ENCODE peak calls at places on chromosomes 5 and 9, in five cellular contexts. B, C, H, K and Y are unnamed samples.

GRCh38 chr5:2738156-2738699 is 13.2 kb downstream of the IRX2 start:
- DNase-seq in B (no peak), C (no peak), H (peak), K (no peak), Y (no peak)

GRCh38 chr5:53418409-53418808 is 62.0 kb upstream of the FST start:
- DNase-seq in B (no peak), C (no peak), H (no peak), K (no peak), Y (no peak)

GRCh38 chr9:23736293-23736692 is 89.7 kb downstream of the ELAVL2 start:
- DNase-seq in B (no peak), C (no peak), H (no peak), K (no peak), Y (no peak)

GRCh38 chr5:103441523-103441922 is 121.1 kb downstream of the NUDT12 start:
- DNase-seq in B (no peak), C (no peak), H (no peak), K (no peak), Y (no peak)

GRCh38 chr5:321233-321725 is at the start of gene AHRR:
- DNase-seq in B (peak), C (no peak), H (peak), K (no peak), Y (peak)

GRCh38 chr5:140794594-140795258 is at the start of gene PCDHA2:
- DNase-seq in B (no peak), C (no peak), H (peak), K (no peak), Y (no peak)

GRCh38 chr5:168423971-168424370 is 62.3 kb upstream of the RARS1 start:
- DNase-seq in B (no peak), C (no peak), H (no peak), K (no peak), Y (no peak)

GRCh38 chr9:89048611-89049010 is 57.3 kb downstream of the S1PR3 start:
- DNase-seq in B (no peak), C (no peak), H (no peak), K (no peak), Y (no peak)

GRCh38 chr5:27845248-27845647 is 806.9 kb upstream of the CDH9 start:
- DNase-seq in B (no peak), C (no peak), H (no peak), K (no peak), Y (no peak)

GRCh38 chr9:16675131-16675530 is 195.3 kb downstream of the BNC2 start:
- DNase-seq in B (no peak), C (no peak), H (no peak), K (no peak), Y (no peak)

GRCh38 chr9:113152699-113153098 is 1.9 kb downstream of the SLC31A2 start:
- DNase-seq in B (no peak), C (no peak), H (no peak), K (no peak), Y (no peak)

DNA sequence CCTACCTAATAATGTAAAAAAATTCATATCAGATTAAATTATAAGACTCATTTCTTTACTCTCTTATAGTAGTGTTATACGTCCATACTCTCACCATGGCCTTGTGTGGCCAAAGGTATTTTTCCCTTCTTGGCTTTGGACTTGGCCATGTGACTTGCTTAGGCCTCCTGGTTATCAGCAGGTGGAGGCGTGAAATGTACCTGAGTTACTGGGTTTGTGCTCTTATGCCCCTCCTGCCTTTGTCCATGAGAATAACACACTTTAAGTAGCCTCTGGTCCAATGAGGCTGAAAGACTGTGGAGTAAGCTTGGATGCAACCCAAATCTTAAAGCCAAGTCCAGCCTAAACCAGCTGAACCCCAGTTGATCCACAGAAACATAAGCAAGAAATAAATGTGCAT is 68.7 kb downstream of the RETREG1 start:
- DNase-seq in B (no peak), C (no peak), H (no peak), K (no peak), Y (no peak)
- TF ChIP-seq CTCF in B (no peak), C (no peak), H (no peak), K (no peak), Y (no peak)

GRCh38 chr9:123645126-123645525 is 284.8 kb downstream of the DENND1A start:
- DNase-seq in B (no peak), C (no peak), H (no peak), K (no peak), Y (no peak)

GRCh38 chr9:123640792-123641222 is 284.8 kb downstream of the CRB2 start:
- DNase-seq in B (no peak), C (no peak), H (no peak), K (no peak), Y (no peak)

GRCh38 chr9:123643518-123643917 is 286.4 kb downstream of the DENND1A start:
- DNase-seq in B (no peak), C (no peak), H (no peak), K (no peak), Y (no peak)

GRCh38 chr9:123639743-123640142 is 283.7 kb downstream of the CRB2 start:
- DNase-seq in B (no peak), C (no peak), H (no peak), K (no peak), Y (no peak)

DNA sequence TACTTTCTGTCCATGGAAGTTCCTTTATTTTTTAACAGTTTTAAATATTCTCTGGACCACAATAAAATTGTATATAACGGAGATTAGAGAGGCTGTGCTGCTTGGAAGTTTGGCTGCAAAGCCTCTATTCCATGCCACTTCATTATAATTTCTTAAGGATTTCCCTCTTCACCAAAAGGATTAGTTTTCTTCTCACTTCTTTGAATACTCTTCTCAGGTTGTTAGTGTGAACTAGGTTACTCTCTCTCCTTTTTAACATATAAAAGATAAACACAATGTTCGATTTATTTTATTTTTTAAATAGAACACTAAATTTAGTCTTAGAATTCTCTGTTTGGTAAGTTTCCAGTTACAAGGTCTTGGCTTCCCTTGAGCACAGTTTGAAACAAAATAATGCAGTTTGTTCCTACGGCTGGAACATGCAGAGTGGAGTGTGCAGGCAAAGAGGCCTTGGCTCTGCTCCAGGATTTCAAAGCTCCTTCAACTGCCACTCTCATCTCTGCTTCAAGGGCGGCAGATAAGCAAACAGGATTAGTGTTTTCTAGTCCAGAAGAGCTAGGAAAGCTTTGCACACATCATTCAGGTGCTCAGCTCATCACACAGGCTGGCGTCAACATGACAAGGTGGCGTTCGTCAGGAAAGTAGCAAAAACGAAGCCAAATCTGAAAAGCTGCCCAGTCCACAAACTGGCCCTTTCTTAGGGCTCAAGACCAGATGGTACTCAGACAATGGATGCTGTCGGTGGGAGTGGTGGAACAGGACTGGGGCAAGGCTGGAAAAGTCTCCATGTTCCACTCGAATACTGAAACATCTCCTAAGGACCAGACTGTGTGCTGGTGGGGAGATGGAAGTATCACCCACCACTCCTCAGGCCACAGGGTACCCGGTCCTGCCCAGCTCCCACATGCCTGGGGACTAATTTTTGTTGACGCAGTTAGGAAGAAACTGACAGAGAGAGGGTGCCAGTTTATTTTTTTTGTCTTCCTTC is 286.6 kb downstream of the CRB2 start:
- DNase-seq in B (no peak), C (peak), H (peak), K (no peak), Y (no peak)
- TF ChIP-seq CTCF in B (no peak), C (no peak), H (no peak), K (no peak), Y (no peak)

DNA sequence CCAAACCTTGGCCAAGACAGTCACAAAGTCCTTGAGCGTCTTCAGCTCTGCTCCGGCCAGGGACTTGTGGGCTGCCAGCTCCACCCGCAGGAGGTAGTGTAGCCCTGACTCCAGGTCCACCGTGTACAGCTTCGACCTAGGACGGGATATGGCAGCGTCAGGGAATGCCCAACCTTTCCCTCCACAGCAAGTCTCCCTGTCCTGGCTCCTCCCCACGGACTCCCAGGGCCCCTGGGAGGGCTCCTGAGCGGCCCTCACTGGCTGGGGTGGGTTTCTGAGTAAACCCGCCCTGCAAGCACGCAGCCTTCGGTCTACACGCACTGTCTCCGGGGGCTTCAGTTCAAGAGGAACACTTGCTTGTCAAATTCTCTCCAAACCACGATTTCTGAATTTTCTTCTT is 13.7 kb upstream of the LHX3 start:
- DNase-seq in B (no peak), C (no peak), H (no peak), K (no peak), Y (no peak)
- TF ChIP-seq CTCF in B (no peak), C (no peak), H (no peak), K (no peak), Y (no peak)

DNA sequence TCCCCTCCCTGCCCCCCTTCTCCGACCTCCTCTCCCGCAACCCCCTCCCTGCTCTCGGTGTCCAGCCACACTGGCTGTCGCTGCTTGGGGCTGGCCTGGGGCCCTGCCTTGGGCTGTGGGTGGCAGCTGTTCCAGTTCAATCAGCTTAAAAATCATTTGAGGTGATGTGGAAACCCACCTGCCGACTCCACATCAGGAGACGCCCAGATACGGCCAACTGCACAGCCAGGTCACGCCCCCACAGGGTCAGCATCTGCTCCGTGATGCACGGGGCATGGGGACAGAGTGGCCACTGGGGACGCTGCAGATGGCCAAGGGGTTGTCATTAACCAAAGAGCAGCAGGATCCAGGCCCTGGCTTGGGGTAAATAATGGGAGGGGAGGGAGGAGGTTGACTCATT is 106.9 kb upstream of the MVB12B start:
- DNase-seq in B (no peak), C (no peak), H (no peak), K (no peak), Y (no peak)
- TF ChIP-seq CTCF in B (no peak), C (no peak), H (no peak), K (no peak), Y (no peak)

GRCh38 chr5:24644757-24645156 is at the start of gene CDH10:
- DNase-seq in B (no peak), C (no peak), H (peak), K (no peak), Y (no peak)

GRCh38 chr5:24643880-24644279 is 898 bp downstream of the CDH10 start:
- DNase-seq in B (no peak), C (no peak), H (no peak), K (no peak), Y (no peak)

GRCh38 chr5:24646915-24647314 is 2.1 kb upstream of the CDH10 start:
- DNase-seq in B (no peak), C (no peak), H (peak), K (no peak), Y (no peak)

GRCh38 chr5:24643255-24643654 is 1.5 kb downstream of the CDH10 start:
- DNase-seq in B (no peak), C (no peak), H (no peak), K (no peak), Y (no peak)

DNA sequence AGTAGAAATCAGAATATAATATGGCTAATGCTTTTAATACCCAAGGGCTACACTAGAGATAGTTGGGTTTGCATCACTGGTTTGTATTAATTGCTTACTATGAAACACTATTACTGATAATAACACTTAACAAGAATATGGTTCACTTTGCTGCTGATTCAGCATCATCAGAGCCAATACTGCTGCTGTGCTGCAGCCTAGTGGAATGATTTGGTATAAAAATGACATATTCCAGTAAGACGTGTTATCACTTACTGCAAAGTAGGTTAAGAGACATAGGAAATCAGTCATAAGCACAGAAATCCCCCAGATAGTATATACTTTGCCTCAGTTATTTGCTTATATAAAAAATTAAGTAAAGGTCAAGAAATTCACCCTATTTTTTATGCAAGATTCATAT is 2.8 kb downstream of the CDH10 start:
- DNase-seq in B (no peak), C (no peak), H (peak), K (no peak), Y (no peak)
- TF ChIP-seq CTCF in B (peak), C (no peak), H (peak), K (no peak), Y (peak)

GRCh38 chr9:93820667-93821306 is 134.4 kb downstream of the BARX1 start:
- DNase-seq in B (no peak), C (no peak), H (no peak), K (no peak), Y (no peak)
- TF ChIP-seq CTCF in B (no peak), C (no peak), H (peak), K (no peak), Y (no peak)